ENCODE peak calls at places on chromosomes 1 and 21, in seven cellular contexts. C is AG04449; E is GDM1; U is NCI-H460; S is AG04450; P is stimulated activated CD8-positive, alpha-beta memory T cell treated with anti-CD3 and anti-CD28 coated beads, Interleukin-4, amount 100 ng/mL, for 24 hours; T is ACHN. H is an unnamed sample.

GRCh38 chr1:244336232-244336899 is 115.3 kb downstream of the ADSS2 start:
- DNase-seq in C (no peak), E (no peak), U (no peak), S (no peak), P (no peak), T (no peak), H (no peak)

GRCh38 chr1:219514728-219515127 is 98.2 kb downstream of the ZC3H11B start:
- DNase-seq in C (no peak), E (no peak), U (no peak), S (no peak), P (no peak), T (no peak), H (no peak)

GRCh38 chr1:16984717-16985116 is 4.3 kb upstream of the MFAP2 start:
- DNase-seq in C (no peak), E (no peak), U (no peak), S (peak; percentile 53), P (no peak), T (no peak), H (no peak)

GRCh38 chr1:158951956-158952355 is 20.6 kb downstream of the PYHIN1 start:
- DNase-seq in C (no peak), E (peak; percentile 47), U (no peak), S (no peak), P (no peak), T (no peak), H (no peak)

GRCh38 chr1:232435746-232436145 is 194.2 kb downstream of the SIPA1L2 start:
- DNase-seq in C (no peak), E (no peak), U (no peak), S (peak; percentile 23), P (no peak), T (no peak), H (no peak)

GRCh38 chr1:11940260-11940921 is 5.9 kb downstream of the PLOD1 start:
- DNase-seq in C (no peak), E (no peak), U (no peak), S (no peak), P (no peak), T (no peak), H (no peak)

GRCh38 chr1:3521426-3521825 is 67.0 kb downstream of the ARHGEF16 start:
- DNase-seq in C (no peak), E (no peak), U (no peak), S (no peak), P (no peak), T (no peak), H (no peak)

GRCh38 chr1:1470626-1471388 is 758 bp upstream of the ATAD3B start:
- DNase-seq in C (no peak), E (no peak), U (no peak), S (no peak), P (no peak), T (peak; percentile 10), H (no peak)

GRCh38 chr1:89758127-89758526 is 62.7 kb upstream of the LRRC8D start:
- DNase-seq in C (no peak), E (no peak), U (no peak), S (no peak), P (no peak), T (no peak), H (no peak)

GRCh38 chr1:9675393-9675792 is 23.9 kb downstream of the PIK3CD start:
- DNase-seq in C (no peak), E (no peak), U (no peak), S (no peak), P (no peak), T (no peak), H (no peak)

GRCh38 chr1:27544818-27545612 is 55.0 kb upstream of the WASF2 start:
- DNase-seq in C (no peak), E (no peak), U (no peak), S (no peak), P (no peak), T (peak; percentile 40), H (no peak)

GRCh38 chr1:24966121-24966723 is 36.1 kb upstream of the RUNX3 start:
- DNase-seq in C (no peak), E (no peak), U (no peak), S (no peak), P (no peak), T (no peak), H (no peak)

GRCh38 chr1:231611111-231611510 is 15.5 kb upstream of the DISC1 start:
- DNase-seq in C (no peak), E (no peak), U (no peak), S (no peak), P (no peak), T (no peak), H (no peak)

GRCh38 chr1:24329797-24330543 is 10.8 kb downstream of the GRHL3 start:
- DNase-seq in C (peak; percentile 40), E (no peak), U (no peak), S (peak; percentile 65), P (no peak), T (no peak), H (no peak)

GRCh38 chr1:4395158-4395557 is 259.3 kb upstream of the AJAP1 start:
- DNase-seq in C (no peak), E (no peak), U (no peak), S (no peak), P (no peak), T (peak; percentile 2), H (no peak)

GRCh38 chr1:94239796-94240195 is 2.4 kb upstream of the ARHGAP29 start:
- DNase-seq in C (no peak), E (no peak), U (no peak), S (no peak), P (no peak), T (no peak), H (no peak)

GRCh38 chr1:56303805-56304204 is 275.6 kb downstream of the PLPP3 start:
- DNase-seq in C (no peak), E (no peak), U (no peak), S (no peak), P (no peak), T (no peak), H (no peak)

GRCh38 chr1:27564264-27564579 is 39.7 kb downstream of the AHDC1 start:
- DNase-seq in C (no peak), E (peak; percentile 37), U (no peak), S (no peak), P (no peak), T (no peak), H (no peak)

GRCh38 chr1:188941986-188942385 is 1535.7 kb downstream of the BRINP3 start:
- DNase-seq in C (no peak), E (no peak), U (no peak), S (no peak), P (no peak), T (no peak), H (no peak)

GRCh38 chr1:89603651-89604413 is 29.1 kb upstream of the LRRC8C start:
- DNase-seq in C (peak; percentile 19), E (no peak), U (no peak), S (no peak), P (no peak), T (no peak), H (no peak)

GRCh38 chr1:206933333-206933945 is 11.7 kb upstream of the FCMR start:
- DNase-seq in C (no peak), E (no peak), U (peak; percentile 24), S (no peak), P (peak; percentile 61), T (peak; percentile 29), H (no peak)

GRCh38 chr1:219422811-219423598 is 189.9 kb downstream of the ZC3H11B start:
- DNase-seq in C (peak; percentile 19), E (no peak), U (no peak), S (peak; percentile 16), P (no peak), T (no peak), H (no peak)

GRCh38 chr1:20472860-20473711 is 12.9 kb downstream of the CAMK2N1 start:
- DNase-seq in C (no peak), E (no peak), U (no peak), S (no peak), P (no peak), T (peak; percentile 29), H (no peak)

GRCh38 chr1:92764116-92764515 is 20.8 kb downstream of the EVI5 start:
- DNase-seq in C (no peak), E (no peak), U (no peak), S (no peak), P (no peak), T (no peak), H (no peak)

GRCh38 chr1:27816921-27817630 is 13.5 kb upstream of the PPP1R8 start:
- DNase-seq in C (peak; percentile 69), E (no peak), U (peak; percentile 39), S (no peak), P (no peak), T (no peak), H (no peak)

GRCh38 chr1:26959722-26960624 is at the start of gene KDF1:
- DNase-seq in C (no peak), E (no peak), U (no peak), S (no peak), P (peak; percentile 12), T (no peak), H (peak; percentile 83)

GRCh38 chr1:201840055-201840454 is 11.1 kb downstream of the IPO9 start:
- DNase-seq in C (no peak), E (no peak), U (no peak), S (no peak), P (no peak), T (no peak), H (no peak)

GRCh38 chr1:38208720-38209632 is 162.4 kb upstream of the POU3F1 start:
- DNase-seq in C (no peak), E (no peak), U (no peak), S (no peak), P (no peak), T (no peak), H (no peak)

GRCh38 chr1:200306954-200307754 is 102.7 kb downstream of the ZNF281 start:
- DNase-seq in C (no peak), E (no peak), U (peak; percentile 54), S (no peak), P (no peak), T (peak; percentile 44), H (peak; percentile 3)

GRCh38 chr1:223531742-223532341 is 133.7 kb downstream of the CAPN8 start:
- DNase-seq in C (no peak), E (peak; percentile 16), U (peak; percentile 68), S (peak; percentile 3), P (peak; percentile 11), T (peak; percentile 45), H (peak; percentile 47)

GRCh38 chr1:64215576-64215975 is 12.2 kb downstream of the UBE2U start:
- DNase-seq in C (no peak), E (no peak), U (no peak), S (no peak), P (no peak), T (peak; percentile 76), H (no peak)

GRCh38 chr21:43600642-43601397 is 58.5 kb downstream of the HSF2BP start:
- DNase-seq in C (peak; percentile 83), E (no peak), U (peak; percentile 45), S (peak; percentile 84), P (no peak), T (peak; percentile 80), H (peak; percentile 7)

GRCh38 chr1:210328746-210329488 is at the start of gene HHAT:
- DNase-seq in C (no peak), E (peak; percentile 74), U (peak; percentile 80), S (peak; percentile 24), P (peak; percentile 42), T (peak; percentile 90), H (peak; percentile 62)

GRCh38 chr1:902802-903201 is 20.9 kb upstream of the SAMD11 start:
- DNase-seq in C (no peak), E (no peak), U (no peak), S (no peak), P (no peak), T (no peak), H (no peak)

GRCh38 chr1:201014816-201015200 is 8.7 kb downstream of the KIF21B start:
- DNase-seq in C (no peak), E (no peak), U (no peak), S (no peak), P (no peak), T (no peak), H (no peak)